ENCODE peak calls at places on chromosomes 1 and 21, in five cellular contexts. L is dorsolateral prefrontal cortex, P is ovary, S is colonic mucosa, Q is BE2C. C is an unnamed sample.

GRCh38 chr1:59898927-59899326 is 27.6 kb downstream of the CYP2J2 start:
- DNase-seq in Q (no peak), S (no peak), P (no peak), L (no peak), C (peak)

GRCh38 chr1:190416239-190416638 is 61.4 kb downstream of the BRINP3 start:
- DNase-seq in P (no peak), S (no peak), L (no peak), Q (no peak), C (no peak)

GRCh38 chr1:84330125-84330984 is 28.8 kb downstream of the SAMD13 start:
- DNase-seq in Q (no peak), S (no peak), L (no peak), P (no peak), C (no peak)

GRCh38 chr1:148264374-148265276 is 112.5 kb upstream of the NBPF11 start:
- DNase-seq in S (no peak), L (no peak), Q (peak), P (peak), C (peak)

GRCh38 chr1:10934150-10934818 is 78.2 kb upstream of the TARDBP start:
- DNase-seq in S (no peak), L (no peak), Q (no peak), P (no peak), C (no peak)

GRCh38 chr1:191290441-191290840 is 812.8 kb upstream of the BRINP3 start:
- DNase-seq in L (no peak), Q (no peak), S (no peak), P (no peak), C (no peak)

GRCh38 chr1:201582261-201582951 is 43.5 kb downstream of the NAV1 start:
- DNase-seq in L (no peak), Q (no peak), S (no peak), P (no peak), C (peak)

GRCh38 chr1:246338546-246338945 is 168.5 kb downstream of the SMYD3 start:
- DNase-seq in P (no peak), Q (no peak), L (no peak), S (no peak), C (no peak)

GRCh38 chr1:34460193-34460592 is 283.5 kb downstream of the C1orf94 start:
- DNase-seq in Q (peak), P (no peak), S (peak), L (no peak), C (peak)

GRCh38 chr1:87084247-87084836 is 169.9 kb downstream of the HS2ST1 start:
- DNase-seq in S (no peak), Q (no peak), P (no peak), L (no peak), C (peak)

GRCh38 chr21:17925900-17926299 is 106.7 kb upstream of the C21orf91 start:
- DNase-seq in L (no peak), P (no peak), Q (peak), S (no peak), C (peak)

GRCh38 chr1:12555411-12556367 is 62.3 kb downstream of the DHRS3 start:
- DNase-seq in Q (no peak), S (no peak), P (no peak), L (no peak), C (no peak)

GRCh38 chr1:92515796-92516201 is 29.1 kb upstream of the GFI1 start:
- DNase-seq in L (no peak), Q (no peak), S (no peak), P (no peak), C (peak)

GRCh38 chr21:45505416-45506021 is 36.7 kb downstream of the SLC19A1 start:
- DNase-seq in Q (peak), S (no peak), L (no peak), P (peak), C (peak)

GRCh38 chr1:35708179-35708891 is 10.3 kb downstream of the C1orf216 start:
- DNase-seq in Q (peak), S (no peak), L (peak), P (no peak), C (no peak)

GRCh38 chr1:117371436-117372151 is 4.3 kb downstream of the MAN1A2 start:
- DNase-seq in S (no peak), P (no peak), Q (no peak), L (no peak), C (peak)

DNA sequence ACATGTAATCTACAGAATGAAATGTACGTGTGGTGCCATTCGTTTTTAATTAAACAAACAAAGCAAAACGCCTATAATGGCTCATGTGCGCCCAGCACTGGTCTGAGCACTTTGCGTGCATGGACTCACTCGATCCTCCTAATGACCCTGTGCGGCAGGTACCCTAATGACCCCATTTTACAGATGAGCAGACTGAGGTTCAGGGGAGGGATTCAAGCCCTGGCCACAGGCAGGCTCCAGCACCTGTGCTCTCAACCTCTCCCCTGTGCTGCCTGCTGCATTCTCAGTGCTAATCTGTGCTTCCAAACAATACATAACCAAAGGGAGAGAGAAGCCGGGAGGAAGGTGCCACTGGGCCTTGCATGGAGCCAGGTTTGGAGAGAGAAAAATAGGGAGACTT is 124.2 kb upstream of the ZBTB40 start:
- DNase-seq in Q (no peak), L (no peak), P (no peak), S (no peak), C (no peak)
- TF ChIP-seq CTCF in Q (no peak), L (no peak), P (no peak), S (no peak), C (no peak)

GRCh38 chr1:44802306-44803061 is 2.3 kb downstream of the PLK3 start:
- DNase-seq in Q (no peak), S (no peak), P (peak), L (peak), C (no peak)

GRCh38 chr1:44803062-44803311 is 2.8 kb downstream of the PLK3 start:
- DNase-seq in S (no peak), P (no peak), L (no peak), Q (no peak), C (no peak)

GRCh38 chr1:44801491-44802305 is 1.5 kb downstream of the PLK3 start:
- DNase-seq in L (no peak), Q (no peak), P (peak), S (no peak), C (peak)

GRCh38 chr1:44798481-44799365 is 1.5 kb upstream of the PLK3 start:
- DNase-seq in P (peak), L (no peak), S (no peak), Q (no peak), C (no peak)

DNA sequence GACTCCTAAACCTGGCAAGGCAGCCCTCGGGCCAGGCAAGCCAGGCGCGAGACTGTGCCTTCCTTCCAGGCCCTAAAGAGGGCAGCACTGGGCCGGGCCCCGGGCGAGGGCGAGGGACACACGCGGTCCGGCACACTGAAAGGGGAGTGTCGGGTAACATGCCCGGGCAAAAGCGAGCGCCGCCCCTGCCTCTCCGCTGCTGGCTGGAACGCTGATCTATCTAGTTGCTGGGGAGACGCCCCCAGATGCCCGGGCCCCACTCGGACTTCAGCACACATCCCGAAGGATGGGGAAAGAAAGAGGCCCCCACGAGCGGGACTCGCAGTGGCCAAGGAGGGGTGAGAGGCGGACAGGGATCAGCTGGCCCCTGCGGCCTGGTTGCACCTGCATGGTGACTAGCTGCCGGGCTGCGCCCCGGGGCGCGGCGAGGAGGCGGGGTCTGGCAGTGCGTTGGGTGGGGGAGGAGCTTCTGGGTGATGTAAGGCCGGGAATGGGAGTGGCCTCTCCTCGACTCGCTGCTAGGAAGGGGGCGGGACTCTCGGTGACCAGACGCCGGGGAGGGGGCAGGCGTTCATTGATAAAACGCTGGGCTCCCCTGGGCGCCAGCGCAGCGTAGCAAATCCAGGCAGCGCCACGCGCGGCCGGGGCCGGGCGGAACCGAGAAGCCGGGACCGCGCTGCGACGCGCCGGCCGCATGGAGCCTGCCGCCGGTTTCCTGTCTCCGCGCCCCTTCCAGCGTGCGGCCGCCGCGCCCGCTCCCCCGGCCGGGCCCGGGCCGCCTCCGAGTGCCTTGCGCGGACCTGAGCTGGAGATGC is at the start of gene PLK3:
- DNase-seq in P (peak), Q (peak), S (peak), L (peak), C (peak)
- TF ChIP-seq CTCF in P (peak), Q (peak), S (peak), L (peak), C (peak)

DNA sequence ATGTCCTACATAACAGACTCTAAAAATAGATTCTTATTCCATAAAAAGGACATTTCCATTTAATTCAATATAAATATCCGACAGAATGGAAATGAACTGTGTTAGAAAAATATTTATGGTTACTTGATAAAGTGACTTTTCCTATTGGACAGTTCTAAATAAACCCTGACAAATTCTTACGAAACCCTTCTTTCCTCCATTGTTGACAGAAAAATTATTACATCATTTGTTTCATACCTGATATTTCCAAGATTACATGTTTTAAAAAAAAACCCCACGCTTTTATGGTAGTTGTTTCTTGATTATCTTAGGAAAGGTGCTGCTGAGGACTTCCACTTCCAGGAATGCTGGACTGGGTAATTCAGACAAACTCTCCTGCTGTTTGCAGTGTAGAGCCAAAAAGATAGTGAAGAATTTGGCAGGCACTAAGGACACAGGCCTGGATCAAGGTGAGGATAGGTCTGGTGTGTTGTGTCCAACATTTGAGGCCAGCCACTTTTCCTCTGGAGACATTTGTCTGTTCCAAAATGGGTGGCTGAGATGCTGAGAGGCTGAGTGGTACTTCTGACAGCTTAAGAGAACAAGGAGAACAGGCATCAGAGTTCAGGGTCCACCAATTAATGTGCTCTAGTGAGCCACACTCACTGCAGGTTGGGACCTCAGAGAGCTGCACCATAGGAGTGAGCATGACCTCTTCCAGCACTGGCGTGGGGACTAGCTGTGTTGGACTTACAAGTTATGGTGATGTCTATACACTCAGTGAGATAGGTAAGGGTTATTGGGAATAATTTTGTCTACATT is 7.0 kb upstream of the C1orf116 start:
- DNase-seq in S (no peak), L (no peak), P (no peak), Q (no peak), C (no peak)
- TF ChIP-seq CTCF in S (no peak), L (no peak), P (no peak), Q (no peak), C (no peak)

DNA sequence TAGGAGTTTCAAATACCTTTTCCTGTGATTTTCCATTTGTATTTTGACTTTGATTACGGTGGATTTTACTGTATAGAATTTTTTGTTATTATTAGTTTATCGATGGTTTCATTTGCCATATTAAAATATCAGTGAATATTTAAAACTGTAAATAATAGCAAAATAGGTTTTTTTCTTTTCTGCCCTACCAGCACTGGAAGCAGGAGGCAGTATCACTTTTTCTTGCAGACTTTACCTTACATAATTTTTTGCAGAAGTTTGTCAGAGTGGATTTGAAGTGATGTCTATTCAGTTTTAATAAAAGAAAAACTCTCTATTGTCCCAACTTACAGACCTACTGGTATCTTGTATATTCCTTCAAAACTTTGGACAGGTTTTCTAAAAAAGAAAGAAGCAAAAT is 213.6 kb downstream of the CENPF start:
- DNase-seq in S (no peak), Q (no peak), P (no peak), L (no peak), C (no peak)
- TF ChIP-seq CTCF in S (no peak), Q (no peak), P (no peak), L (no peak), C (no peak)